ENCODE peak calls at places on chromosomes 7 and 10, in five cellular contexts. X, M, Z, A and E are unnamed samples.
A peak's percentile ranks its signal among the peaks of the same experiment; 100 is the strongest.

GRCh38 chr10:122243560-122243959 is 27.5 kb upstream of the BTBD16 start:
- DNase-seq in X (no peak), M (no peak), Z (no peak), A (no peak), E (no peak)

GRCh38 chr10:112335104-112335840 is 38.6 kb upstream of the ACSL5 start:
- DNase-seq in X (no peak), M (peak; percentile 50), Z (no peak), A (no peak), E (no peak)

GRCh38 chr10:52757777-52758176 is 14.8 kb downstream of the MBL2 start:
- DNase-seq in X (no peak), M (peak; percentile 54), Z (no peak), A (no peak), E (no peak)

GRCh38 chr10:30553625-30554442 is 75.7 kb downstream of the LYZL2 start:
- DNase-seq in X (no peak), M (peak; percentile 81), Z (no peak), A (no peak), E (peak; percentile 52)

GRCh38 chr10:112304460-112304859 is 21.3 kb downstream of the TECTB start:
- DNase-seq in X (no peak), M (peak; percentile 87), Z (no peak), A (no peak), E (no peak)

GRCh38 chr10:32125023-32125422 is 68.8 kb upstream of the KIF5B start:
- DNase-seq in X (no peak), M (no peak), Z (no peak), A (no peak), E (no peak)

GRCh38 chr7:39446546-39446945 is 119.7 kb upstream of the YAE1 start:
- DNase-seq in X (no peak), M (no peak), Z (no peak), A (no peak), E (no peak)

GRCh38 chr10:71375954-71376353 is 20.8 kb upstream of the CDH23 start:
- DNase-seq in X (no peak), M (no peak), Z (no peak), A (no peak), E (no peak)

GRCh38 chr10:58267713-58268453 is at the start of gene IPMK:
- DNase-seq in X (peak; percentile 84), M (peak; percentile 95), Z (peak; percentile 87), A (peak; percentile 85), E (peak; percentile 66)

GRCh38 chr10:21527634-21528451 is 2.4 kb upstream of the SKIDA1 start:
- DNase-seq in X (no peak), M (peak; percentile 64), Z (no peak), A (no peak), E (no peak)

GRCh38 chr7:16840094-16840493 is 35.3 kb upstream of the AGR2 start:
- DNase-seq in X (no peak), M (no peak), Z (no peak), A (no peak), E (no peak)

GRCh38 chr10:131207584-131208532 is 103.7 kb downstream of the TCERG1L start:
- DNase-seq in X (no peak), M (no peak), Z (no peak), A (no peak), E (no peak)

GRCh38 chr7:143199040-143199439 is 15.8 kb downstream of the TAS2R39 start:
- DNase-seq in X (no peak), M (no peak), Z (no peak), A (no peak), E (no peak)

GRCh38 chr7:100584046-100584676 is 1.8 kb downstream of the LRCH4 start:
- DNase-seq in X (no peak), M (no peak), Z (no peak), A (no peak), E (no peak)

GRCh38 chr7:120742370-120742769 is 115.6 kb downstream of the TSPAN12 start:
- DNase-seq in X (no peak), M (no peak), Z (no peak), A (no peak), E (no peak)

GRCh38 chr10:92284112-92284704 is 6.7 kb downstream of the CPEB3 start:
- DNase-seq in X (no peak), M (no peak), Z (peak; percentile 20), A (no peak), E (no peak)

GRCh38 chr7:41504581-41504980 is 198.3 kb downstream of the INHBA start:
- DNase-seq in X (no peak), M (no peak), Z (no peak), A (no peak), E (no peak)

GRCh38 chr10:103693070-103693811 is 162.1 kb downstream of the SH3PXD2A start:
- DNase-seq in X (no peak), M (peak; percentile 77), Z (peak; percentile 72), A (no peak), E (peak; percentile 40)

GRCh38 chr7:119724041-119724792 is 548.8 kb upstream of the KCND2 start:
- DNase-seq in X (no peak), M (no peak), Z (no peak), A (no peak), E (no peak)